ENCODE peak calls at places on chromosomes 13 and 19, in ten cellular contexts. O is EL, C is nephron progenitor cell, M is GM20000, F is neural progenitor cell, E is HTR-8/SVneo, Y is midbrain, Z is uterus, U is hippocampal formation, L is epithelial cell of esophagus. G is an unnamed sample.
A peak's percentile ranks its signal among the peaks of the same experiment; 100 is the strongest.

GRCh38 chr13:113449693-113450347 is 3.5 kb downstream of the ADPRHL1 start:
- DNase-seq in L (no peak), Y (no peak), F (no peak), O (no peak), Z (no peak), M (no peak), E (no peak), C (no peak), U (no peak), G (no peak)

GRCh38 chr19:40612831-40613668 is 11.9 kb downstream of the LTBP4 start:
- DNase-seq in O (peak; percentile 39), L (peak; percentile 73), M (peak; percentile 88), Z (peak; percentile 67), U (no peak), C (peak; percentile 85), E (no peak), Y (no peak), F (peak; percentile 88), G (peak; percentile 94)

GRCh38 chr19:45973564-45974338 is at the start of gene NOVA2:
- DNase-seq in O (peak; percentile 39), M (peak; percentile 72), E (peak; percentile 82), Y (peak; percentile 78), U (peak; percentile 73), L (peak; percentile 47), Z (peak; percentile 66), F (peak; percentile 96), C (peak; percentile 86), G (no peak)

GRCh38 chr19:49497047-49497789 is 984 bp downstream of the RPS11 start:
- DNase-seq in F (peak; percentile 69), Y (peak; percentile 21), O (peak; percentile 62), C (no peak), L (peak; percentile 79), Z (no peak), U (no peak), E (peak; percentile 37), M (peak; percentile 57), G (no peak)

GRCh38 chr19:5621311-5621944 is 1.1 kb downstream of the SAFB2 start:
- DNase-seq in F (no peak), M (no peak), Y (peak; percentile 54), O (no peak), L (no peak), E (no peak), U (no peak), Z (peak; percentile 45), C (no peak), G (no peak)

GRCh38 chr19:45825263-45825605 is 10.1 kb upstream of the RSPH6A start:
- DNase-seq in C (no peak), O (no peak), E (no peak), U (no peak), Z (no peak), L (no peak), Y (no peak), M (no peak), F (no peak), G (no peak)

GRCh38 chr13:112234131-112234875 is 141.9 kb upstream of the SPACA7 start:
- DNase-seq in L (no peak), F (no peak), E (no peak), Y (no peak), Z (no peak), C (no peak), M (no peak), O (no peak), U (no peak), G (no peak)

GRCh38 chr19:29680447-29680846 is 15.2 kb downstream of the PLEKHF1 start:
- DNase-seq in L (no peak), O (no peak), C (no peak), Z (no peak), Y (peak; percentile 37), U (peak; percentile 23), F (no peak), M (peak; percentile 69), E (no peak), G (no peak)

GRCh38 chr13:82833928-82834327 is 1048.3 kb downstream of the SLITRK1 start:
- DNase-seq in L (peak; percentile 38), C (no peak), F (no peak), Y (no peak), M (no peak), U (no peak), E (no peak), Z (no peak), O (peak; percentile 39), G (no peak)